ENCODE peak calls at places on chromosomes 12 and 14, in four cellular contexts. E is HT-29, J is NCI-H1092, A is astrocyte of the spinal cord. D is an unnamed sample.

GRCh38 chr12:26187429-26187828 is 7.9 kb upstream of the SSPN start:
- DNase-seq in J (no peak), A (no peak), E (no peak), D (no peak)

GRCh38 chr12:50074936-50075807 is 10.0 kb upstream of the SMARCD1 start:
- DNase-seq in E (peak), A (peak), J (peak), D (peak)

GRCh38 chr12:6470375-6471163 is at the start of gene VAMP1:
- DNase-seq in A (peak), J (peak), E (peak), D (peak)

GRCh38 chr14:51782412-51782811 is 78.0 kb upstream of the GNG2 start:
- DNase-seq in J (no peak), A (no peak), E (no peak), D (no peak)

GRCh38 chr12:131066886-131067490 is 113.3 kb downstream of the ADGRD1 start:
- DNase-seq in E (no peak), J (no peak), A (no peak), D (no peak)

GRCh38 chr14:61342486-61342885 is 21.1 kb downstream of the PRKCH start:
- DNase-seq in A (no peak), E (no peak), J (no peak), D (no peak)

GRCh38 chr12:24496755-24497154 is 452.1 kb downstream of the BCAT1 start:
- DNase-seq in A (peak), J (no peak), E (no peak), D (no peak)

GRCh38 chr12:56374726-56375597 is 12.3 kb upstream of the APOF start:
- DNase-seq in A (no peak), J (no peak), E (no peak), D (peak)

GRCh38 chr14:87049886-87050820 is 942.8 kb downstream of the GALC start:
- DNase-seq in J (no peak), E (peak), A (peak), D (no peak)

GRCh38 chr14:30680036-30680435 is 57.9 kb downstream of the SCFD1 start:
- DNase-seq in J (no peak), A (no peak), E (no peak), D (no peak)

GRCh38 chr12:43357141-43357540 is 194.9 kb downstream of the ADAMTS20 start:
- DNase-seq in E (no peak), A (no peak), J (no peak), D (no peak)

GRCh38 chr14:68103841-68104240 is 284.3 kb downstream of the RAD51B start:
- DNase-seq in A (peak), E (no peak), J (no peak), D (no peak)

GRCh38 chr12:71107976-71108749 is 49.6 kb downstream of the TSPAN8 start:
- DNase-seq in A (no peak), E (no peak), J (no peak), D (no peak)

GRCh38 chr12:107631715-107632114 is 53.9 kb upstream of the PWP1 start:
- DNase-seq in A (no peak), J (no peak), E (no peak), D (no peak)

GRCh38 chr14:89298056-89298834 is 118.8 kb downstream of the FOXN3 start:
- DNase-seq in E (no peak), A (no peak), J (no peak), D (no peak)

GRCh38 chr12:26499979-26500640 is 304.7 kb downstream of the SSPN start:
- DNase-seq in E (no peak), A (no peak), J (no peak), D (no peak)

GRCh38 chr12:92759634-92760268 is 57.0 kb downstream of the PLEKHG7 start:
- DNase-seq in A (peak), E (peak), J (no peak), D (peak)

GRCh38 chr14:22532345-22533056 is 56.5 kb downstream of the DAD1 start:
- DNase-seq in E (no peak), A (peak), J (no peak), D (no peak)

GRCh38 chr12:127487031-127487430 is 779.9 kb upstream of the TMEM132C start:
- DNase-seq in A (peak), E (no peak), J (no peak), D (no peak)

GRCh38 chr14:61147898-61148549 is 133.1 kb downstream of the TMEM30B start:
- DNase-seq in A (peak), E (no peak), J (no peak), D (peak)

GRCh38 chr12:40646891-40647290 is 45.3 kb upstream of the CNTN1 start:
- DNase-seq in A (no peak), E (no peak), J (no peak), D (no peak)

GRCh38 chr12:33536431-33536830 is 96.8 kb upstream of the SYT10 start:
- DNase-seq in J (no peak), E (no peak), A (no peak), D (no peak)

GRCh38 chr14:32657081-32657480 is 281.6 kb upstream of the NPAS3 start:
- DNase-seq in A (peak), E (no peak), J (no peak), D (no peak)

GRCh38 chr14:75654127-75654732 is 6.4 kb downstream of the ERG28 start:
- DNase-seq in E (peak), J (peak), A (peak), D (peak)

GRCh38 chr12:50991296-50991695 is 34.9 kb downstream of the SLC11A2 start:
- DNase-seq in A (no peak), J (no peak), E (no peak), D (peak)

GRCh38 chr12:107948675-107949074 is 174.2 kb downstream of the ASCL4 start:
- DNase-seq in J (no peak), A (no peak), E (no peak), D (no peak)

D was measured in lung microvascular endothelial cell.